ENCODE peak calls at places on chromosomes 12 and 14, in five cellular contexts. One of them, this sample, is unnamed.

GRCh38 chr14:101595887-101596721 is 34.8 kb downstream of the DIO3 start:
- DNase-seq in HCEC 1CT: no peak
- DNase-seq in ACHN: no peak
- DNase-seq in AG04449: no peak
- DNase-seq in HTR-8/SVneo: no peak
- DNase-seq in this sample: no peak

GRCh38 chr14:72699433-72699832 is 194.5 kb downstream of the DPF3 start:
- DNase-seq in HCEC 1CT: no peak
- DNase-seq in ACHN: no peak
- DNase-seq in AG04449: no peak
- DNase-seq in HTR-8/SVneo: no peak
- DNase-seq in this sample: no peak

GRCh38 chr14:84446250-84446649 is 1083.7 kb upstream of the FLRT2 start:
- DNase-seq in HCEC 1CT: no peak
- DNase-seq in ACHN: no peak
- DNase-seq in AG04449: no peak
- DNase-seq in HTR-8/SVneo: no peak
- DNase-seq in this sample: no peak

GRCh38 chr12:110270125-110270962 is 10.7 kb upstream of the ATP2A2 start:
- DNase-seq in HCEC 1CT: peak; percentile 88
- DNase-seq in ACHN: no peak
- DNase-seq in AG04449: no peak
- DNase-seq in HTR-8/SVneo: peak; percentile 69
- DNase-seq in this sample: peak; percentile 63

GRCh38 chr12:13945236-13945635 is 36.2 kb downstream of the GRIN2B start:
- DNase-seq in HCEC 1CT: no peak
- DNase-seq in ACHN: no peak
- DNase-seq in AG04449: no peak
- DNase-seq in HTR-8/SVneo: no peak
- DNase-seq in this sample: no peak

GRCh38 chr14:64786296-64787149 is 82.3 kb downstream of the PLEKHG3 start:
- DNase-seq in HCEC 1CT: no peak
- DNase-seq in ACHN: no peak
- DNase-seq in AG04449: no peak
- DNase-seq in HTR-8/SVneo: no peak
- DNase-seq in this sample: peak; percentile 57

GRCh38 chr14:91511014-91511466 is 930 bp upstream of the PPP4R3A start:
- DNase-seq in HCEC 1CT: peak; percentile 6
- DNase-seq in ACHN: peak; percentile 26
- DNase-seq in AG04449: no peak
- DNase-seq in HTR-8/SVneo: no peak
- DNase-seq in this sample: no peak

GRCh38 chr14:94439453-94440057 is 13.0 kb downstream of the SERPINA11 start:
- DNase-seq in HCEC 1CT: no peak
- DNase-seq in ACHN: no peak
- DNase-seq in AG04449: no peak
- DNase-seq in HTR-8/SVneo: no peak
- DNase-seq in this sample: no peak

GRCh38 chr14:87131879-87132278 is 861.1 kb downstream of the GALC start:
- DNase-seq in HCEC 1CT: peak; percentile 76
- DNase-seq in ACHN: no peak
- DNase-seq in AG04449: no peak
- DNase-seq in HTR-8/SVneo: peak; percentile 7
- DNase-seq in this sample: no peak

GRCh38 chr14:75832621-75833297 is 149.0 kb downstream of the TGFB3 start:
- DNase-seq in HCEC 1CT: no peak
- DNase-seq in ACHN: no peak
- DNase-seq in AG04449: no peak
- DNase-seq in HTR-8/SVneo: no peak
- DNase-seq in this sample: no peak

GRCh38 chr12:117212563-117213190 is 22.4 kb upstream of the FBXO21 start:
- DNase-seq in HCEC 1CT: peak; percentile 47
- DNase-seq in ACHN: peak; percentile 77
- DNase-seq in AG04449: peak; percentile 36
- DNase-seq in HTR-8/SVneo: peak; percentile 79
- DNase-seq in this sample: peak; percentile 62

GRCh38 chr14:92153581-92153980 is 31.8 kb downstream of the CPSF2 start:
- DNase-seq in HCEC 1CT: no peak
- DNase-seq in ACHN: no peak
- DNase-seq in AG04449: no peak
- DNase-seq in HTR-8/SVneo: no peak
- DNase-seq in this sample: no peak

GRCh38 chr12:132282950-132283771 is 46.2 kb downstream of the GALNT9 start:
- DNase-seq in HCEC 1CT: no peak
- DNase-seq in ACHN: no peak
- DNase-seq in AG04449: no peak
- DNase-seq in HTR-8/SVneo: no peak
- DNase-seq in this sample: peak; percentile 26

GRCh38 chr12:19707948-19708409 is 268.7 kb downstream of the AEBP2 start:
- DNase-seq in HCEC 1CT: peak; percentile 91
- DNase-seq in ACHN: no peak
- DNase-seq in AG04449: no peak
- DNase-seq in HTR-8/SVneo: no peak
- DNase-seq in this sample: no peak

GRCh38 chr14:63361790-63362189 is 43.1 kb upstream of the GPHB5 start:
- DNase-seq in HCEC 1CT: no peak
- DNase-seq in ACHN: no peak
- DNase-seq in AG04449: no peak
- DNase-seq in HTR-8/SVneo: no peak
- DNase-seq in this sample: no peak

GRCh38 chr12:12837025-12837872 is 24.1 kb downstream of the DDX47 start:
- DNase-seq in HCEC 1CT: peak; percentile 78
- DNase-seq in ACHN: peak; percentile 86
- DNase-seq in AG04449: no peak
- DNase-seq in HTR-8/SVneo: peak; percentile 60
- DNase-seq in this sample: peak; percentile 30

GRCh38 chr12:6465467-6466183 is 4.9 kb downstream of the VAMP1 start:
- DNase-seq in HCEC 1CT: peak; percentile 65
- DNase-seq in ACHN: peak; percentile 86
- DNase-seq in AG04449: no peak
- DNase-seq in HTR-8/SVneo: peak; percentile 82
- DNase-seq in this sample: no peak

GRCh38 chr14:101276309-101277091 is 284.8 kb upstream of the DIO3 start:
- DNase-seq in HCEC 1CT: no peak
- DNase-seq in ACHN: no peak
- DNase-seq in AG04449: no peak
- DNase-seq in HTR-8/SVneo: no peak
- DNase-seq in this sample: no peak

GRCh38 chr12:24195063-24195462 is 245.6 kb upstream of the SOX5 start:
- DNase-seq in HCEC 1CT: no peak
- DNase-seq in ACHN: no peak
- DNase-seq in AG04449: no peak
- DNase-seq in HTR-8/SVneo: no peak
- DNase-seq in this sample: no peak

GRCh38 chr14:52155656-52156213 is 86.9 kb upstream of the NID2 start:
- DNase-seq in HCEC 1CT: no peak
- DNase-seq in ACHN: no peak
- DNase-seq in AG04449: no peak
- DNase-seq in HTR-8/SVneo: no peak
- DNase-seq in this sample: no peak